ENCODE peak calls at places on chromosome 10, in seven cellular contexts. V is SK-N-SH, X is HepG2, G is K562, J is H1, M is GM12878, P is GM12892. U is an unnamed sample.

GRCh38 chr10:1354776-1355435 is 298.7 kb downstream of the WDR37 start:
- DNase-seq in V (no peak), X (no peak), G (no peak), J (no peak), M (no peak), P (no peak), U (no peak)

GRCh38 chr10:32957341-32958084 is 517 bp downstream of the ITGB1 start:
- DNase-seq in V (peak), X (no peak), G (peak), J (peak), M (no peak), P (no peak), U (no peak)

GRCh38 chr10:50624866-50625491 is 1.2 kb upstream of the SGMS1 start:
- DNase-seq in V (peak), X (peak), G (peak), J (no peak), M (no peak), P (peak), U (peak)

GRCh38 chr10:100999742-101000601 is at the start of gene LZTS2:
- DNase-seq in V (peak), X (no peak), G (peak), J (peak), M (no peak), P (no peak), U (no peak)

GRCh38 chr10:99681553-99681952 is 22.2 kb downstream of the ENTPD7 start:
- DNase-seq in V (no peak), X (no peak), G (no peak), J (no peak), M (no peak), P (no peak), U (no peak)

GRCh38 chr10:75048669-75049098 is 62.8 kb upstream of the SAMD8 start:
- DNase-seq in V (no peak), X (no peak), G (no peak), J (no peak), M (no peak), P (no peak), U (no peak)

GRCh38 chr10:75487087-75487784 is 55.8 kb downstream of the LRMDA start:
- DNase-seq in V (no peak), X (no peak), G (no peak), J (no peak), M (peak), P (no peak), U (no peak)

GRCh38 chr10:61897671-61898434 is 3.6 kb upstream of the ARID5B start:
- DNase-seq in V (peak), X (no peak), G (no peak), J (no peak), M (no peak), P (no peak), U (no peak)

GRCh38 chr10:91589015-91589655 is 43.7 kb downstream of the PPP1R3C start:
- DNase-seq in V (no peak), X (no peak), G (no peak), J (no peak), M (no peak), P (no peak), U (no peak)

GRCh38 chr10:120971671-120972070 is 120.5 kb downstream of the WDR11 start:
- DNase-seq in V (no peak), X (no peak), G (no peak), J (no peak), M (no peak), P (no peak), U (no peak)

GRCh38 chr10:14481752-14482151 is 151.0 kb upstream of the FRMD4A start:
- DNase-seq in V (no peak), X (no peak), G (no peak), J (no peak), M (no peak), P (no peak), U (no peak)

GRCh38 chr10:69179089-69179742 is 818 bp upstream of the SUPV3L1 start:
- DNase-seq in V (peak), X (no peak), G (peak), J (peak), M (no peak), P (no peak), U (no peak)

GRCh38 chr10:75189266-75190096 is 21.1 kb upstream of the VDAC2 start:
- DNase-seq in V (no peak), X (peak), G (no peak), J (no peak), M (no peak), P (no peak), U (no peak)

GRCh38 chr10:133388973-133389818 is 4.8 kb upstream of the MTG1 start:
- DNase-seq in V (no peak), X (no peak), G (peak), J (no peak), M (peak), P (peak), U (peak)

GRCh38 chr10:72099054-72099921 is 10.9 kb upstream of the SPOCK2 start:
- DNase-seq in V (no peak), X (peak), G (no peak), J (no peak), M (no peak), P (no peak), U (no peak)

GRCh38 chr10:36489928-36490279 is 635.5 kb upstream of the ANKRD30A start:
- DNase-seq in V (no peak), X (no peak), G (no peak), J (no peak), M (no peak), P (no peak), U (no peak)

GRCh38 chr10:103281753-103282152 is 4.8 kb downstream of the INA start:
- DNase-seq in V (peak), X (no peak), G (peak), J (peak), M (no peak), P (no peak), U (no peak)

GRCh38 chr10:514137-514671 is 175.3 kb downstream of the DIP2C start:
- DNase-seq in V (no peak), X (peak), G (no peak), J (no peak), M (no peak), P (no peak), U (no peak)

GRCh38 chr10:116130006-116130405 is 143.0 kb downstream of the GFRA1 start:
- DNase-seq in V (no peak), X (no peak), G (no peak), J (no peak), M (no peak), P (no peak), U (no peak)

GRCh38 chr10:32265756-32266155 is 81.2 kb downstream of the EPC1 start:
- DNase-seq in V (no peak), X (no peak), G (no peak), J (no peak), M (no peak), P (no peak), U (no peak)

GRCh38 chr10:91758303-91759146 is 39.7 kb upstream of the TNKS2 start:
- DNase-seq in V (peak), X (peak), G (no peak), J (no peak), M (peak), P (no peak), U (no peak)

GRCh38 chr10:131690805-131691239 is 210.0 kb upstream of the PPP2R2D start:
- DNase-seq in V (no peak), X (no peak), G (no peak), J (no peak), M (no peak), P (no peak), U (no peak)

GRCh38 chr10:13993169-13993568 is 337.6 kb downstream of the FRMD4A start:
- DNase-seq in V (no peak), X (peak), G (no peak), J (no peak), M (no peak), P (no peak), U (no peak)

GRCh38 chr10:64346391-64346790 is 825.2 kb downstream of the REEP3 start:
- DNase-seq in V (no peak), X (no peak), G (no peak), J (no peak), M (no peak), P (no peak), U (no peak)

GRCh38 chr10:82160291-82160690 is 285.3 kb downstream of the NRG3 start:
- DNase-seq in V (no peak), X (no peak), G (no peak), J (no peak), M (no peak), P (no peak), U (no peak)

GRCh38 chr10:100621360-100622205 is 85.8 kb downstream of the HIF1AN start:
- DNase-seq in V (peak), X (no peak), G (no peak), J (no peak), M (no peak), P (no peak), U (no peak)

GRCh38 chr10:22437620-22438588 is 92.6 kb downstream of the SPAG6 start:
- DNase-seq in V (peak), X (peak), G (no peak), J (no peak), M (no peak), P (peak), U (peak)

GRCh38 chr10:91541481-91541880 is 91.4 kb downstream of the PPP1R3C start:
- DNase-seq in V (no peak), X (no peak), G (no peak), J (no peak), M (no peak), P (no peak), U (no peak)

GRCh38 chr10:114304566-114305421 is 65.7 kb downstream of the VWA2 start:
- DNase-seq in V (peak), X (no peak), G (no peak), J (peak), M (no peak), P (peak), U (peak)

GRCh38 chr10:78715435-78715834 is 353.3 kb upstream of the ZMIZ1 start:
- DNase-seq in V (no peak), X (no peak), G (no peak), J (no peak), M (no peak), P (no peak), U (no peak)

GRCh38 chr10:92011560-92012214 is 88.1 kb downstream of the BTAF1 start:
- DNase-seq in V (no peak), X (peak), G (peak), J (no peak), M (no peak), P (no peak), U (no peak)

GRCh38 chr10:129740532-129741279 is 223.4 kb downstream of the EBF3 start:
- DNase-seq in V (no peak), X (no peak), G (no peak), J (peak), M (no peak), P (no peak), U (no peak)

GRCh38 chr10:78621183-78621789 is 447.5 kb upstream of the ZMIZ1 start:
- DNase-seq in V (peak), X (peak), G (no peak), J (no peak), M (no peak), P (no peak), U (no peak)

GRCh38 chr10:35536789-35537188 is 68.4 kb upstream of the GJD4 start:
- DNase-seq in V (no peak), X (no peak), G (no peak), J (no peak), M (no peak), P (no peak), U (no peak)

GRCh38 chr10:44008917-44009620 is 360.4 kb upstream of the ZNF32 start:
- DNase-seq in V (no peak), X (no peak), G (no peak), J (no peak), M (peak), P (no peak), U (no peak)

GRCh38 chr10:22816298-22816653 is 101.9 kb upstream of the PIP4K2A start:
- DNase-seq in V (no peak), X (no peak), G (no peak), J (no peak), M (no peak), P (no peak), U (no peak)

GRCh38 chr10:130492266-130492934 is 356.2 kb downstream of the GLRX3 start:
- DNase-seq in V (no peak), X (no peak), G (no peak), J (no peak), M (no peak), P (no peak), U (no peak)

DNA sequence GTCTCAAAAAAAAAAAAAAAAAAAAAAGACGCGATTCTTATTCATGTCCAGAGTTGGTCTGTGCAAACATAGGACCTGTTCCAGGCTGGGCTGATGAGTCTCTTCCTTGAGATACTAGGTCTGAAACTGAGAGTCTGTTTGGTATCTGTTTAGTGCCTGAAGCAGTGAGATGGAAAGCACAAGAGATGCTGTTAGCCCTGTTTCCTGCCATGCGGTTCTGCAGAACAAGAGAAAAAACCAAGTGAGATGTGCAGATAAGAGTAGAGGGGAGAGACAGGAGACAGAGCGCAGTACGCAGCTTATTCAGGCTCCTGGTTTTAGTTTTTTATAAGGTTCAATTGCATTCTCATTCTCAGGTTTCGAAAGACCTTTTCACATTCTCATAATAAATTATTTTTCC is 85.8 kb upstream of the PRKCQ start:
- DNase-seq in V (peak), X (no peak), G (no peak), J (no peak), M (no peak), P (no peak), U (no peak)
- TF ChIP-seq TAF1 in V (no peak), X (no peak), G (no peak), J (no peak), M (no peak), P (no peak), U (no peak)

GRCh38 chr10:47152861-47153349 is 147.1 kb upstream of the GDF10 start:
- DNase-seq in V (no peak), X (no peak), G (peak), J (no peak), M (no peak), P (no peak), U (no peak)
- TF ChIP-seq TAF1 in V (no peak), X (no peak), G (no peak), J (no peak), M (no peak), P (no peak), U (no peak)

GRCh38 chr10:6738464-6738824 is 158.4 kb upstream of the PRKCQ start:
- DNase-seq in V (no peak), X (no peak), G (no peak), J (no peak), M (no peak), P (no peak), U (no peak)
- TF ChIP-seq TAF1 in V (no peak), X (no peak), G (no peak), J (no peak), M (no peak), P (no peak), U (no peak)

DNA sequence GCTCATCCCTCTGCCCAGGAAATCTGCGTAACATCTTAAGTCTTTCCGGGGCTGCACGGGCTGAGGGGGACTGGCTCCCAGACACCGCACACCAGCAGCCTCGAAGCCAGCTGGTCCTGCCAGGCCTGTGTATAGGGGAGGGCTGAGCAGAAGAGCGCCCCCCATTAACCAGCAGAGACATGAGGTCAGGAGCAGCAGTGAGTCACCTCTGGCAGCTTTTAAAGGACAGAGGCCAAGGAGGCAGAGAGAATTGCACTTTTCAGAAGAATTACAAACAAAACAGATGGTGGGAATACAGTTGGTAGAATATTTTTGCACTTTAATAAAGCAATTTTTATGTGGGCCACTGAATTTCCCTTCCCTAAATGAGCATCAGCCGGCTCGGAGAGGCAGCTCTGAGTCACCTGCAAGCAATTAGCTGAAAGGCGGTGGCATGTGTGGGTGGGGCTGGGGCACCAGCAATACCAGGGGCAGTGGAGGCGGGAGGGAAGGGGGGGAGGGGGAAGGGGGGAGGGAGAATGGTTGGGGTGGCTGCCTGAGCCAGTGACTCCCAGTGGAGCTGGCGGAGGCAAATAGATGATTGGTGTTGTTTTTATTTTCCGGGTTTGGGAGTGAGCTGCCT is 39.1 kb downstream of the GOLGA7B start:
- DNase-seq in V (peak), X (no peak), G (peak), J (no peak), M (no peak), P (no peak), U (no peak)
- TF ChIP-seq TAF1 in V (no peak), X (no peak), G (no peak), J (no peak), M (no peak), P (no peak), U (no peak)

DNA sequence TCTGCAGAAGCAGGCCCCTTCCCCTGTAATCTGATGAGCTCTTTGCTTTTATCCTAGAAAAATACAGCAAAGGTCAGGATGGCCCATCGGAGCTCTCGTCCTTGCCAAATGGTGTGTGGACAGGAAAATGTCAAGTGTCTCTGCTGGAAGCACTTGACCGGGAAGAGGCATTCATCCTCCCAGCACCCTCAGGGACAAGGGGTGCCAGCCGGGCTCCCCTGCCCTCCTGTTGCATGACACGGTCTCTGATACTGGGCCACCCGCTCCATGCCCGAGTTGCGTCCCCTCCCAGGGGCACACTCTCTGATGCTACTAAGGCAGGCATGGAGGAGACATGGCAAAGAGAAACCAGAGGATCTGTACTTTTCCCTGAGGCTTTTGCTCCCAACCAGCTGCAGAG is 43.6 kb downstream of the PYROXD2 start:
- DNase-seq in V (no peak), X (no peak), G (no peak), J (no peak), M (no peak), P (no peak), U (no peak)
- TF ChIP-seq TAF1 in V (no peak), X (no peak), G (no peak), J (no peak), M (no peak), P (no peak), U (no peak)

DNA sequence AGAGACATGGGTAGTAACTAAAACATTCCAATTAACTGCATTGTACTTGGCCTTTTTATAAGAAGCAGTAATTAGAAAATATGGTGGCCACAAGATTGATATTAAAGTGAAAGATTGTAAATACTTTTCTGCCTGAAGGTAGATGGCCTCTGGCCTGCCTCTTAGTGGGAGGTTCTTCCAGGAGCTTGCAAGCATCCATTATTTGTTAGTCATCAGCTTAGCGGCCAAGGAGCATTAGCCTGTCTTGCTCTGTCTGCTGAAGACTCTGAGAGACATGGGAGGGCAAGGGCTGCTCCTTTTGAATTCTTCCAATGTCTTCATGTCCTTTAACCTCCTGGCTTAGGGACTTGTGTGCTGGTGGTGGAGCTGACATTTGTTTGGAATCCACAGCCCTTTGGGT is 80.4 kb downstream of the TCF7L2 start:
- DNase-seq in V (no peak), X (no peak), G (no peak), J (no peak), M (no peak), P (no peak), U (no peak)
- TF ChIP-seq TAF1 in V (no peak), X (no peak), G (no peak), J (no peak), M (no peak), P (no peak), U (no peak)

GRCh38 chr10:95505084-95505610 is 56.0 kb downstream of the SORBS1 start:
- DNase-seq in V (no peak), X (no peak), G (no peak), J (no peak), M (no peak), P (no peak), U (no peak)

GRCh38 chr10:95504187-95504800 is 56.9 kb downstream of the SORBS1 start:
- DNase-seq in V (no peak), X (no peak), G (peak), J (no peak), M (no peak), P (no peak), U (no peak)

GRCh38 chr10:95505641-95506040 is 55.5 kb downstream of the SORBS1 start:
- DNase-seq in V (no peak), X (no peak), G (no peak), J (no peak), M (no peak), P (no peak), U (no peak)

GRCh38 chr10:95508730-95509129 is 52.4 kb downstream of the SORBS1 start:
- DNase-seq in V (no peak), X (peak), G (no peak), J (no peak), M (no peak), P (no peak), U (no peak)

DNA sequence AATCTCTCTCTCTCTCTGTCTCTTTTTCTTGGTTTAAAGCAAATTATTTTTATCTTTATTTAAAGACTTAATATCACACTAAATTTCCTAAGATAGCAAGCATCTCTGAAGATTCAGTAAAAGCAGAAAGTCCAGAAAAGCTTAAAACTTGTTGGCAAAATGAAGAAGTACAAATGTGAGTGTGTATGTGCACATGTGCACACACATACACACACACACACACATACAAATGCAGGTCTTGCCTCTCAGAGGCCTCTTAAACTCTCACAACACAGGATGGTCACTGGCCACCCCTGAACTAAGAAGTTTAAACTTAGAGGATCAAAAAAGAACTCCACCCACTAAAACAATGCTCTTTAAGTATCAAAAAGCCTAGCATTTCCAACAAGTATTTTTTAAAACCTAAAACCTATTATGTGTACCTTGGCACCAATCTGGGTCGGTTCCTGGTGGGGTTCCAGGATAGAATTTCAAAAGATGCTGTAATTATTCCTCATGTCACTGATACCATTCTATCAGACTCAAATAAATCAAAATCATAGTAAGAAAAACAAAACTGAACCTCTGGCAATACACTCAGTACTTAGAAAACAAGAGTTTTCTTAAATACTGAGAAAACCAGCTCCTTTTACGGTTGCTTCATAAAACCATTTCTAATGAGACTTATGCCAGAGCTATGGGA is 55.0 kb downstream of the SORBS1 start:
- DNase-seq in V (no peak), X (no peak), G (no peak), J (no peak), M (no peak), P (no peak), U (no peak)
- TF ChIP-seq TAF1 in V (no peak), X (no peak), G (no peak), J (no peak), M (no peak), P (no peak), U (no peak)